ENCODE peak calls at places on chromosomes 6 and 20, in eight cellular contexts. Y, V, O, C, F, G, R and N are unnamed samples.

GRCh38 chr6:106084106-106084963 is 1.8 kb upstream of the PRDM1 start:
- DNase-seq in G (no peak), C (peak), Y (peak), O (peak), R (peak), F (no peak), V (peak), N (no peak)

GRCh38 chr20:6559791-6560190 is 207.7 kb upstream of the BMP2 start:
- DNase-seq in V (no peak), Y (no peak), R (no peak), C (no peak), G (no peak), F (no peak), O (peak), N (no peak)

GRCh38 chr6:14382381-14383236 is 265.0 kb downstream of the CD83 start:
- DNase-seq in V (no peak), R (no peak), O (no peak), C (no peak), G (no peak), F (no peak), Y (no peak), N (no peak)

GRCh38 chr20:24768977-24769675 is 179.9 kb upstream of the CST7 start:
- DNase-seq in F (no peak), Y (no peak), R (no peak), C (no peak), O (no peak), V (no peak), G (peak), N (peak)

GRCh38 chr6:159826004-159826403 is 25.9 kb downstream of the PNLDC1 start:
- DNase-seq in V (no peak), F (no peak), G (no peak), Y (no peak), R (no peak), O (no peak), C (no peak), N (no peak)

GRCh38 chr6:45681860-45682488 is 304.2 kb upstream of the SUPT3H start:
- DNase-seq in R (peak), V (no peak), G (no peak), O (peak), Y (no peak), C (peak), F (no peak), N (no peak)

GRCh38 chr20:31987744-31988143 is 19.8 kb downstream of the XKR7 start:
- DNase-seq in V (no peak), F (no peak), C (no peak), O (peak), Y (no peak), R (peak), G (no peak), N (no peak)

GRCh38 chr6:5338177-5338960 is 77.1 kb downstream of the FARS2 start:
- DNase-seq in R (no peak), Y (no peak), V (no peak), C (peak), F (no peak), O (no peak), G (no peak), N (no peak)

GRCh38 chr6:150058986-150059385 is 9.9 kb downstream of the ULBP3 start:
- DNase-seq in V (no peak), Y (no peak), O (no peak), G (no peak), F (no peak), C (no peak), R (no peak), N (no peak)

GRCh38 chr20:16654858-16655257 is 75.0 kb upstream of the SNRPB2 start:
- DNase-seq in V (peak), Y (no peak), C (no peak), R (no peak), G (no peak), F (no peak), O (no peak), N (no peak)

GRCh38 chr6:139336488-139336887 is 38.0 kb downstream of the CITED2 start:
- DNase-seq in Y (no peak), G (no peak), F (no peak), V (no peak), R (no peak), C (no peak), O (no peak), N (no peak)

GRCh38 chr6:170438402-170438753 is 114.7 kb downstream of the PSMB1 start:
- DNase-seq in F (peak), C (peak), Y (peak), V (peak), R (peak), O (peak), G (peak), N (peak)

GRCh38 chr6:2749972-2750600 is 636 bp downstream of the MYLK4 start:
- DNase-seq in C (peak), O (peak), V (no peak), Y (peak), F (peak), G (peak), R (peak), N (no peak)